ENCODE peak calls at places on chromosomes 1 and 21, in eight cellular contexts. G is fibroblast of lung, E is HCT116, R is PC-9, H is PC-3, Q is mammary epithelial cell, M is neural progenitor cell, D is H1. J is an unnamed sample.

GRCh38 chr1:10820422-10820821 is 24.0 kb upstream of the CASZ1 start:
- DNase-seq in G (no peak), E (no peak), R (no peak), H (no peak), Q (no peak), M (no peak), D (no peak), J (no peak)

GRCh38 chr1:238690415-238690814 is 696.0 kb upstream of the CHRM3 start:
- DNase-seq in G (peak; percentile 60), E (no peak), R (no peak), H (peak; percentile 16), Q (peak; percentile 9), M (no peak), D (no peak), J (peak; percentile 29)

GRCh38 chr1:226875641-226876295 is 5.4 kb downstream of the PSEN2 start:
- DNase-seq in G (peak; percentile 17), E (peak; percentile 48), R (peak; percentile 81), H (peak; percentile 84), Q (no peak), M (peak; percentile 28), D (no peak), J (no peak)

GRCh38 chr1:86998727-86999126 is 84.3 kb downstream of the HS2ST1 start:
- DNase-seq in G (no peak), E (no peak), R (no peak), H (no peak), Q (peak; percentile 24), M (no peak), D (no peak), J (peak; percentile 11)

GRCh38 chr21:39251326-39251725 is 62.1 kb downstream of the BRWD1 start:
- DNase-seq in G (peak; percentile 63), E (no peak), R (no peak), H (no peak), Q (no peak), M (no peak), D (no peak), J (peak; percentile 5)

GRCh38 chr21:32143222-32143939 is 135.5 kb downstream of the MIS18A start:
- DNase-seq in G (peak; percentile 16), E (no peak), R (no peak), H (no peak), Q (no peak), M (peak; percentile 39), D (no peak), J (peak; percentile 53)

GRCh38 chr21:41766051-41766882 is 585 bp downstream of the RIPK4 start:
- DNase-seq in G (no peak), E (no peak), R (no peak), H (no peak), Q (no peak), M (peak; percentile 70), D (no peak), J (peak; percentile 37)

GRCh38 chr1:208919371-208919770 is 664.1 kb upstream of the CAMK1G start:
- DNase-seq in G (no peak), E (no peak), R (no peak), H (peak; percentile 94), Q (peak; percentile 41), M (no peak), D (no peak), J (peak; percentile 55)

GRCh38 chr1:156073740-156074139 is 8.5 kb downstream of the MEX3A start:
- DNase-seq in G (no peak), E (no peak), R (no peak), H (no peak), Q (no peak), M (peak; percentile 94), D (no peak), J (no peak)

GRCh38 chr1:162633327-162633762 is 1.1 kb downstream of the DDR2 start:
- DNase-seq in G (peak; percentile 70), E (no peak), R (no peak), H (no peak), Q (no peak), M (no peak), D (no peak), J (peak; percentile 69)

GRCh38 chr1:160953030-160953429 is 1.6 kb downstream of the ITLN2 start:
- DNase-seq in G (no peak), E (no peak), R (no peak), H (no peak), Q (peak; percentile 77), M (no peak), D (no peak), J (peak; percentile 10)

GRCh38 chr1:11606775-11607174 is 47.5 kb downstream of the FBXO2 start:
- DNase-seq in G (no peak), E (no peak), R (no peak), H (no peak), Q (no peak), M (no peak), D (no peak), J (no peak)

GRCh38 chr1:214514032-214514818 is 37.2 kb downstream of the PTPN14 start:
- DNase-seq in G (peak; percentile 91), E (no peak), R (no peak), H (peak; percentile 67), Q (no peak), M (peak; percentile 55), D (no peak), J (peak; percentile 33)

GRCh38 chr21:45590246-45590725 is 48.0 kb upstream of the SLC19A1 start:
- DNase-seq in G (peak; percentile 70), E (no peak), R (no peak), H (peak; percentile 17), Q (peak; percentile 7), M (peak; percentile 80), D (peak; percentile 33), J (peak; percentile 70)
- TF ChIP-seq EZH2 in G (no peak), E (no peak), R (no peak), H (no peak), Q (no peak), M (peak; percentile 50), D (no peak), J (no peak)

GRCh38 chr1:184931566-184931965 is 42.7 kb downstream of the NIBAN1 start:
- DNase-seq in G (no peak), E (no peak), R (no peak), H (no peak), Q (no peak), M (no peak), D (no peak), J (no peak)

GRCh38 chr1:184930645-184931044 is 43.7 kb downstream of the NIBAN1 start:
- DNase-seq in G (no peak), E (no peak), R (peak; percentile 46), H (peak; percentile 57), Q (no peak), M (no peak), D (no peak), J (no peak)

GRCh38 chr1:184935919-184936798 is 38.1 kb downstream of the NIBAN1 start:
- DNase-seq in G (peak; percentile 31), E (no peak), R (no peak), H (no peak), Q (no peak), M (no peak), D (no peak), J (no peak)

GRCh38 chr1:184932319-184932718 is 42.0 kb downstream of the NIBAN1 start:
- DNase-seq in G (no peak), E (no peak), R (no peak), H (no peak), Q (no peak), M (no peak), D (no peak), J (no peak)

GRCh38 chr1:184933944-184934343 is 40.4 kb downstream of the NIBAN1 start:
- DNase-seq in G (no peak), E (no peak), R (no peak), H (no peak), Q (no peak), M (no peak), D (no peak), J (no peak)
- H3K27me3 ChIP-seq in G (no peaks in the 10 kb centered on the region), E (no peaks in the 10 kb centered on the region), R (no peaks in the 10 kb centered on the region), H (no peaks in the 10 kb centered on the region), Q (no peaks in the 10 kb centered on the region), M (no peaks in the 10 kb centered on the region), D (no peaks in the 10 kb centered on the region), J (no peaks in the 10 kb centered on the region)

DNA sequence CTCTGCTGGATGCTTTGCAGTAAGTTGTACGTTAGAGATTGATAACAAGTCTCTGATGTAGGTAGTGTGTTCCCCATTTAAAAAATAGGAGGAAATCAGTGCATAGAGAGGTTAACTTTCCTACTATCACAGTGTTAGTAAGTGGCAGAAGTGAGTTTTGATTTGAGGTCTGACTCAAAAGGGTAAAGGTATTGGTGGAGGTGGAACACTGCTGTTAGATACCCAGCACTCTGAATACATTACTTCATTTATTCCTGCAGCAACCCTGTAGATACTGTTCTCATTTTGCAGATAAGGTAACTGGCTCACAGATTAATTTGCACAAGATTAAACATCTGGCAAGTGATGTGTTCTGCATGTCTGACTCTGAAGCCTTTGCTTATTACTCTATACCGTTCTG is 3.1 kb downstream of the CAMSAP2 start:
- DNase-seq in G (no peak), E (no peak), R (no peak), H (peak; percentile 32), Q (no peak), M (no peak), D (no peak), J (peak; percentile 14)
- TF ChIP-seq EZH2 in G (no peak), E (no peak), R (no peak), H (no peak), Q (no peak), M (no peak), D (no peak), J (no peak)

DNA sequence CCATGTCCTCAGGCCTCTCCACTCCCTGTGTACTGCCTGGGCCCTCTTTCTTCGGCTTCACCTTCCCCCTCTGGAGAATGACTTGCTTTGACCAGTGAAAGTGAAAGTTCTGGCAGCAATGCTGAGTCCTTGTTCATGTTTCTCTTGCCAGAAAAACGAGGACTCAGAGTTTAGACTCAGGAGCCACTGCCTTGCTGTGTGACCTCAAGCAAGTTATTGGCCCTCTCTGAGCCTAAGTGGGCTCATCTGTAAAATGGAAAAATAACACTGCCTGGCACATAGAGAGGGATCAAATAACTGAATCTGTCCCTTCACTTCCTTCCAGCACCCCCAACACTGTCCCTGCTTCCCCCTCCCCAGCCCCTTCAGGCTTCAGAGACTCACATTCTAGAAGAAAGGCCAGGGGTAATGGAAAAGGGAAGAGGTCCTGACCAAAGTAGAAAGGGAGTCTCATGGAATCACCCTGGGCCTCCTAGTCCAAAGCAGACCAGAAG is 1.6 kb downstream of the C1QA start:
- DNase-seq in G (no peak), E (no peak), R (no peak), H (no peak), Q (no peak), M (no peak), D (no peak), J (no peak)
- H3K27me3 ChIP-seq in G (peaks cover 7% of the 10 kb centered on the region), E (peaks cover 10% of the 10 kb centered on the region), R (peaks cover 21% of the 10 kb centered on the region), H (no peaks in the 10 kb centered on the region), Q (no peaks in the 10 kb centered on the region), M (no peaks in the 10 kb centered on the region), D (no peaks in the 10 kb centered on the region), J (peaks cover 26% of the 10 kb centered on the region)

J was measured in GM23248.